ENCODE peak calls at places on chromosomes 6 and 20, in four cellular contexts. G is mucosa of gallbladder, S is Kasumi-1, H is NCI-H2029. E is an unnamed sample.

GRCh38 chr20:62358728-62359490 is 8.2 kb downstream of the LAMA5 start:
- DNase-seq in G (no peak), S (no peak), H (no peak), E (peak; percentile 38)

GRCh38 chr6:36755435-36756348 is 58.1 kb downstream of the RAB44 start:
- DNase-seq in S (peak; percentile 53), G (no peak), H (no peak), E (peak; percentile 45)

GRCh38 chr6:46788791-46789190 is 4.4 kb upstream of the MEP1A start:
- DNase-seq in H (no peak), S (no peak), G (no peak), E (no peak)

GRCh38 chr6:15804461-15804784 is 141.6 kb upstream of the DTNBP1 start:
- DNase-seq in S (no peak), G (no peak), H (no peak), E (no peak)

GRCh38 chr20:57395111-57395959 is 4.1 kb downstream of the RBM38 start:
- DNase-seq in H (peak; percentile 59), S (no peak), G (no peak), E (peak; percentile 83)

GRCh38 chr20:845967-846893 is 12.7 kb downstream of the FAM110A start:
- DNase-seq in S (peak; percentile 76), H (no peak), G (no peak), E (no peak)

GRCh38 chr20:31568773-31569162 is 36.3 kb upstream of the ID1 start:
- DNase-seq in S (no peak), G (no peak), H (no peak), E (no peak)

GRCh38 chr6:88376197-88376596 is 210.1 kb upstream of the CNR1 start:
- DNase-seq in G (no peak), H (no peak), S (no peak), E (no peak)

GRCh38 chr20:7346562-7346961 is 579.1 kb downstream of the BMP2 start:
- DNase-seq in G (no peak), H (no peak), S (no peak), E (no peak)

GRCh38 chr6:90940812-90941481 is 354.1 kb upstream of the MAP3K7 start:
- DNase-seq in G (no peak), S (peak; percentile 79), H (peak; percentile 76), E (peak; percentile 48)

GRCh38 chr6:1485678-1486077 is 96.3 kb downstream of the FOXF2 start:
- DNase-seq in H (no peak), G (no peak), S (no peak), E (peak; percentile 76)

GRCh38 chr6:129980821-129981220 is 37.6 kb upstream of the L3MBTL3 start:
- DNase-seq in S (no peak), G (no peak), H (no peak), E (no peak)

GRCh38 chr6:35782424-35782823 is 1.6 kb downstream of the CLPSL1 start:
- DNase-seq in H (no peak), S (no peak), G (no peak), E (no peak)

GRCh38 chr6:44054635-44055559 is 72.4 kb downstream of the MRPL14 start:
- DNase-seq in G (no peak), S (no peak), H (no peak), E (peak; percentile 87)

GRCh38 chr20:61424628-61425420 is 172.8 kb downstream of the CDH4 start:
- DNase-seq in G (no peak), S (no peak), H (no peak), E (no peak)

GRCh38 chr6:35047265-35048011 is 93.7 kb downstream of the TCP11 start:
- DNase-seq in H (no peak), G (no peak), S (peak; percentile 92), E (no peak)

GRCh38 chr20:48486065-48486464 is 341.7 kb downstream of the PREX1 start:
- DNase-seq in H (no peak), G (peak; percentile 7), S (no peak), E (no peak)

GRCh38 chr6:97401533-97401932 is 118.5 kb upstream of the MMS22L start:
- DNase-seq in S (no peak), G (no peak), H (no peak), E (no peak)

GRCh38 chr6:12827921-12828320 is 111.4 kb downstream of the PHACTR1 start:
- DNase-seq in H (no peak), S (no peak), G (no peak), E (no peak)

GRCh38 chr6:44431118-44431725 is 43.7 kb downstream of the CDC5L start:
- DNase-seq in G (peak; percentile 28), H (no peak), S (peak; percentile 70), E (peak; percentile 60)

GRCh38 chr20:59121714-59122376 is 41.8 kb upstream of the ZNF831 start:
- DNase-seq in H (no peak), G (no peak), S (no peak), E (no peak)

GRCh38 chr6:158756977-158757752 is 62.0 kb downstream of the EZR start:
- DNase-seq in S (no peak), H (no peak), G (no peak), E (no peak)

GRCh38 chr6:21845018-21845417 is 251.5 kb downstream of the SOX4 start:
- DNase-seq in G (no peak), H (peak; percentile 86), S (no peak), E (no peak)

GRCh38 chr6:158262755-158263154 is 49.5 kb upstream of the TULP4 start:
- DNase-seq in S (no peak), G (no peak), H (no peak), E (no peak)

GRCh38 chr6:135047324-135047723 is 7.3 kb downstream of the HBS1L start:
- DNase-seq in H (no peak), G (no peak), S (no peak), E (no peak)

GRCh38 chr6:68726307-68726706 is 91.2 kb downstream of the ADGRB3 start:
- DNase-seq in S (no peak), G (no peak), H (no peak), E (no peak)

GRCh38 chr6:147287869-147288271 is 83.7 kb downstream of the STXBP5 start:
- DNase-seq in H (no peak), S (peak; percentile 32), G (no peak), E (peak; percentile 48)

GRCh38 chr20:45444050-45444449 is 25.5 kb upstream of the WFDC2 start:
- DNase-seq in H (no peak), S (no peak), G (no peak), E (no peak)